ENCODE peak calls at places on chromosomes 7 and 10, in nine cellular contexts. L is GM12878, Z is K562, C is A549, K is HL-60, U is HCT116, A is Panc1, M is SK-N-SH, G is HepG2. Q is an unnamed sample.

GRCh38 chr10:23891301-23891700 is 317.6 kb upstream of the KIAA1217 start:
- DNase-seq in C (no peak), G (no peak), L (no peak), A (no peak), U (no peak), K (no peak), M (no peak), Z (no peak), Q (no peak)

GRCh38 chr7:22576941-22577927 is 77.2 kb upstream of the STEAP1B start:
- DNase-seq in Z (no peak), L (no peak), M (no peak), C (peak), K (no peak), G (no peak), A (no peak), U (no peak), Q (no peak)

GRCh38 chr10:71302874-71303568 is 16.0 kb upstream of the SLC29A3 start:
- DNase-seq in K (no peak), M (peak), Z (peak), G (peak), L (no peak), A (peak), C (peak), U (peak), Q (peak)

GRCh38 chr7:42237891-42238531 is 1.0 kb upstream of the GLI3 start:
- DNase-seq in U (no peak), Z (peak), G (no peak), C (no peak), L (no peak), K (no peak), A (no peak), M (no peak), Q (peak)

GRCh38 chr10:22442063-22442462 is 96.8 kb downstream of the SPAG6 start:
- DNase-seq in U (no peak), L (no peak), A (no peak), G (no peak), C (no peak), Z (no peak), M (peak), K (no peak), Q (no peak)

GRCh38 chr7:15862016-15862780 is 175.7 kb upstream of the MEOX2 start:
- DNase-seq in Z (no peak), A (no peak), M (no peak), L (no peak), G (no peak), K (no peak), U (no peak), C (no peak), Q (no peak)

GRCh38 chr10:119348516-119349240 is 141.3 kb downstream of the GRK5 start:
- DNase-seq in U (no peak), C (no peak), M (no peak), K (no peak), A (no peak), L (no peak), G (no peak), Z (no peak), Q (no peak)

GRCh38 chr7:87797798-87798403 is 78.3 kb downstream of the SLC25A40 start:
- DNase-seq in U (peak), M (peak), K (no peak), C (peak), A (peak), L (peak), G (peak), Z (no peak), Q (peak)

GRCh38 chr7:108135446-108136190 is 5.5 kb upstream of the LAMB4 start:
- DNase-seq in Z (no peak), C (no peak), M (no peak), G (no peak), A (no peak), K (peak), L (peak), U (no peak), Q (no peak)

GRCh38 chr10:103232772-103233488 is 12.8 kb upstream of the RPEL1 start:
- DNase-seq in U (peak), C (peak), K (no peak), M (no peak), G (peak), L (no peak), A (no peak), Z (no peak), Q (peak)

GRCh38 chr7:107213193-107213788 is 44.5 kb downstream of the HBP1 start:
- DNase-seq in U (no peak), K (no peak), C (no peak), G (no peak), Z (no peak), A (no peak), L (no peak), M (no peak), Q (no peak)

GRCh38 chr7:87058739-87059524 is 522 bp downstream of the ELAPOR2 start:
- DNase-seq in G (no peak), U (no peak), Z (peak), M (peak), K (no peak), L (no peak), A (no peak), C (no peak), Q (peak)

GRCh38 chr10:78211476-78212110 is 177.9 kb downstream of the RPS24 start:
- DNase-seq in K (no peak), C (peak), M (peak), G (peak), L (no peak), A (peak), Z (no peak), U (peak), Q (peak)

GRCh38 chr7:15280078-15280734 is 281.6 kb downstream of the AGMO start:
- DNase-seq in K (no peak), M (no peak), C (no peak), G (no peak), U (no peak), A (no peak), Z (no peak), L (no peak), Q (peak)

GRCh38 chr10:51895209-51895608 is 195.8 kb upstream of the CSTF2T start:
- DNase-seq in A (no peak), G (no peak), Z (no peak), M (no peak), U (no peak), C (no peak), L (no peak), K (no peak), Q (no peak)

GRCh38 chr7:121192834-121193233 is 136.0 kb upstream of the WNT16 start:
- DNase-seq in M (no peak), G (no peak), U (no peak), A (no peak), Z (no peak), C (no peak), K (no peak), L (no peak), Q (no peak)

GRCh38 chr10:6530211-6530840 is 49.8 kb downstream of the PRKCQ start:
- DNase-seq in A (no peak), L (no peak), U (no peak), G (no peak), K (no peak), M (no peak), Z (no peak), C (no peak), Q (no peak)

GRCh38 chr7:6579446-6579845 is 2.2 kb downstream of the ZDHHC4 start:
- DNase-seq in K (peak), A (no peak), U (no peak), M (no peak), L (no peak), G (peak), Z (no peak), C (peak), Q (peak)

GRCh38 chr10:105840288-105840770 is 1199.2 kb downstream of the SORCS3 start:
- DNase-seq in A (no peak), M (no peak), Z (no peak), C (no peak), U (no peak), K (no peak), G (no peak), L (no peak), Q (no peak)

GRCh38 chr10:105843786-105844560 is 1202.9 kb downstream of the SORCS3 start:
- DNase-seq in L (peak), M (no peak), K (no peak), Z (no peak), U (no peak), G (no peak), C (no peak), A (no peak), Q (peak)

DNA sequence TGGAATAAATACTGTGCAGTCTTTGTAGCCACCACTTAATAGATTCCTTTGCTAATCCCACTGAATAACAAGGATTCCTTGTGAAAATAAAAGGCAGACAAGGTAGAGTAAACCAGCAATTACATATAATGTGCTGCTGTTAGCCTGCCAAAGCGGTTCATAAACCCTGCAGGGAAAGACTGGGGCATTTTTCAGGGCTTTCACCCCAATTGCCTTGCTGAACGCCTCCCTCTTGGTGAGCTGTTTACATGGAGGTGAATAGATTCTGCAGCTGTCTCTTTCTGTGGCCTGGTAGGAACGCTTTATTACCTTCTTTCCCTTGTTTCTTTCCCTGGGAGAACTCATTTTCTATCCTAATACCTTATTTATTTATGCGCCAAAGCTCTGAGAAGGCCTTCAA is 1203.6 kb downstream of the SORCS3 start:
- DNase-seq in Z (no peak), A (no peak), C (no peak), G (no peak), M (no peak), L (no peak), K (no peak), U (no peak), Q (peak)
- TF ChIP-seq REST in Z (no peak), A (no peak), C (no peak), G (no peak), M (no peak), L (no peak), K (no peak), U (no peak), Q (no peak)

DNA sequence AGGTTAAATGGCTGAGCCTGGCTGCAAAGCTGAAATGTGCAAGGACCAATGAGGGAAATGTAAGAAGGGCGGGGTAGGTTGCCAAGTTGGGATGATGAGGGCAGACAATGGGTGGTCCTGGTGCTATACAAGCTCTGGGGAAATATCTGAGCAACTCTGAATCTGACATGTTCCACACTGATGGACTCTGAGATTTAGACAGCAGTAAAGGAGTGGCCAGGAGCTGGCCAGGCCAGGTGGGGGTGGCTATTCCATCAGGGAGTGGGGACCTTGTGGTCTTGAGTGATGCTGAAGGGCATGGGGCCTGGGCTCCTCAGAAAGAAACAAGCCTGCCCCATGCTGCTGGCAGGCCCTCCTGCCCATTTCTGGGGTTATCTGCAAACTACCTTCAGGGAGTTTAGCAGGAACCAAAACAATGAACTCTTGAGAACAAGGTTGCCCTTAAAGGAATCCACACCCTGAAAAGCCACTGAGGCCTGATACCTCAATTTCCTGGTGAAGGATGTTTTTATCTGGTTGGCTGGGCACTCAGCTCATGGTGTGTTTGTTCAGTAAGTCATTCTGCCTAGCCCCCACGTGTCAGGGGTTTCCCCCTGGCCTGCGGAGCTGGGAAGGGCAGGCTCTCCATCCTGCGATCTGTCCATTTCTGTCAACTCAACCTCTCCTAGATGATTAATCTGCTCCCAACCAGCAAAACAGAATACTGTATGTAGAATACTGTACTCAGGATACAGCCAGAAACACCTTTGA is 143.3 kb upstream of the TNS3 start:
- DNase-seq in C (peak), A (no peak), K (no peak), L (no peak), Z (no peak), U (no peak), M (no peak), G (peak), Q (no peak)
- TF ChIP-seq REST in C (no peak), A (no peak), K (no peak), L (no peak), Z (no peak), U (no peak), M (no peak), G (no peak), Q (no peak)

DNA sequence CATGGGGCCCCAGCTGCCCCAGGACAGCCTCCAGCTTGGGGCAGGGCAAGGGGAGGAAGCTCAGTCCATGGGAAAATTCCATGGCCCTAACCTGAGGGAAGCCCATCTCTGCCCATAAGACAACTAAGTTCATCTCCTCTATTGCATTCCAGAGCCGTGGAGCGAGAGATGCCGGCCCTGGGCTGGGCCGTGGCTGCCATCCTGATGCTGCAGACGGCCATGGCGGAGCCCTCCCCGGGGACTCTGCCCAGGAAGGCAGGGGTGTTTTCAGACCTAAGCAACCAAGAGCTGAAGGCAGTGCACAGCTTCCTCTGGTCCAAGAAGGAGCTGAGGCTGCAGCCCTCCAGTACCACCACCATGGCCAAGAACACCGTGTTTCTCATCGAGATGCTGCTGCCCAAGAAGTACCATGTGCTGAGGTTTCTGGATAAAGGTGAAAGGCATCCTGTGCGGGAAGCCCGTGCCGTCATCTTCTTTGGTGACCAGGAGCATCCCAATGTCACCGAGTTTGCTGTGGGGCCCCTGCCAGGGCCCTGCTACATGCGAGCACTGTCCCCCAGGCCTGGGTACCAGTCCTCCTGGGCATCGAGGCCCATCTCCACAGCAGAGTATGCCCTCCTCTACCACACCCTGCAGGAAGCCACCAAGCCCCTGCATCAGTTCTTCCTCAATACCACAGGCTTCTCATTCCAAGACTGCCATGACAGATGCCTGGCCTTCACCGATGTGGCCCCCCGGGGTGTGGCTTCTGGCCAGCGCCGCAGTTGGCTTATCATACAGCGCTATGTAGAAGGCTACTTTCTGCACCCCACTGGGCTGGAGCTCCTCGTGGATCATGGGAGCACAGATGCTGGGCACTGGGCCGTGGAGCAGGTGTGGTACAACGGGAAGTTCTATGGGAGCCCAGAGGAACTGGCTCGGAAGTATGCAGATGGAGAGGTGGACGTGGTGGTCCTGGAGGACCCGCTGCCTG is 4.3 kb downstream of the AOC1 start:
- DNase-seq in K (no peak), Z (no peak), A (no peak), U (no peak), C (no peak), L (no peak), M (no peak), G (no peak), Q (no peak)
- TF ChIP-seq REST in K (no peak), Z (no peak), A (no peak), U (no peak), C (no peak), L (no peak), M (no peak), G (no peak), Q (no peak)

GRCh38 chr10:63265646-63266207 is 132.6 kb downstream of the NRBF2 start:
- DNase-seq in Z (no peak), K (no peak), C (no peak), U (no peak), G (no peak), A (no peak), L (no peak), M (no peak), Q (no peak)

GRCh38 chr10:63264852-63265617 is 131.9 kb downstream of the NRBF2 start:
- DNase-seq in K (no peak), L (no peak), M (peak), A (peak), U (no peak), Z (peak), C (peak), G (peak), Q (peak)

GRCh38 chr10:63268139-63268797 is 135.1 kb downstream of the NRBF2 start:
- DNase-seq in U (no peak), K (no peak), Z (no peak), L (no peak), A (no peak), C (peak), M (no peak), G (peak), Q (peak)

GRCh38 chr10:63267414-63268138 is 134.4 kb downstream of the NRBF2 start:
- DNase-seq in U (peak), A (peak), K (peak), L (no peak), M (no peak), C (peak), G (peak), Z (peak), Q (peak)

GRCh38 chr10:63266337-63267327 is 133.5 kb downstream of the NRBF2 start:
- DNase-seq in U (no peak), G (no peak), A (peak), C (no peak), K (no peak), M (no peak), Z (no peak), L (no peak), Q (peak)
- TF ChIP-seq REST in U (no peak), G (no peak), A (no peak), C (no peak), K (no peak), M (no peak), Z (no peak), L (no peak), Q (no peak)

DNA sequence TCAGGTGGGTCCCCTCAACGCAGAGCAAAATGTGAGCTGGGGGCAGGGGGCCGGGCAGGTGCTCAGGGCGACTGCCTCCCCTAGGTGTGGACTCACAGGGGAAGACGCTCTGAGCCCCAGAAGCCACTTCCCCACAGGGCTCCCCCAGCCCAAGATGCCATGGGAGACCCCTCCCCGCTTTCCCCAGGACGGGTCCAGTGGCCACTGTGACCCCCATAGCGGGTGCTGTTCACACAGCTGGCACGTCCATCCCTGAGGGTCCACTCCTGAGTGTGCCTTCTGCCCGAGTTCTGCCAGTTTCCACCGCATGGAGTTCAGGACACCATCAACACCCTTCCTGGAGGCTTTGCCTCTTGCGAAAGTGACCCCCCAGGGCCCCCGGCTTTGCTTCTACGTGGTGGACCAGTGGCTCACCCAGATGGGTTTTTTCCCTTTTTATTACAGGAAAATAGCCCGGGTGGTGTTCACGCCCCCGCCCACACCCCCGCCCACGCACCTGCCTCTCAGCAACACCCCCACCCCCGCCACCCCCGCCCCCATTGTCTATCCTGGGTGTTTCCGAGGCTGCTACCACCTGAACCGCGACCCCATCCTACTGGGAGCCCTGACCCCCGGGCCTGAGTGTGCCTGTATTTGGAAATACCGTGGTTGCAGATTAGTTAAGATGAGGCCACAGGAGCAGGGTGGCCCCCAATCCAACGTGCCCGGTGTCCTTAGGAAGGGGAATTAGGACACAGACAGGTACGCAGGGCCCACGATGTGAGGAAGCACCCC is 32.0 kb downstream of the ADAP1 start:
- DNase-seq in M (no peak), K (no peak), U (no peak), G (no peak), A (no peak), C (no peak), L (no peak), Z (no peak), Q (no peak)
- TF ChIP-seq REST in M (no peak), K (no peak), U (no peak), G (no peak), A (no peak), C (no peak), L (no peak), Z (no peak), Q (no peak)

Q was measured in GM23338.